ENCODE peak calls at places on chromosomes 12 and 14, in five cellular contexts. E, Q, K, V and F are unnamed samples.

GRCh38 chr14:33530358-33530757 is 420.5 kb downstream of the EGLN3 start:
- DNase-seq in E (no peak), K (no peak), V (no peak), Q (no peak), F (no peak)

GRCh38 chr12:101459642-101460346 is 15.3 kb upstream of the SPIC start:
- DNase-seq in V (no peak), E (no peak), K (peak; percentile 13), Q (peak; percentile 94), F (peak; percentile 46)

GRCh38 chr12:14845350-14845750 is 2.0 kb upstream of the ART4 start:
- DNase-seq in V (no peak), E (no peak), K (peak; percentile 81), Q (peak; percentile 58), F (peak; percentile 50)

GRCh38 chr12:54521291-54522062 is 23.9 kb downstream of the NCKAP1L start:
- DNase-seq in E (no peak), K (no peak), V (no peak), Q (no peak), F (no peak)

GRCh38 chr12:22626429-22626828 is 1.5 kb downstream of the ETNK1 start:
- DNase-seq in V (no peak), K (no peak), E (no peak), Q (no peak), F (no peak)

GRCh38 chr14:94612174-94612573 is at the start of gene SERPINA3:
- DNase-seq in E (no peak), V (peak; percentile 67), Q (no peak), K (peak; percentile 59), F (no peak)

GRCh38 chr12:49121047-49121696 is 10.0 kb downstream of the TUBA1B start:
- DNase-seq in K (peak; percentile 56), V (peak; percentile 67), E (peak; percentile 56), Q (peak; percentile 86), F (peak; percentile 45)

GRCh38 chr14:103232831-103233319 is 101.2 kb upstream of the EIF5 start:
- DNase-seq in K (no peak), Q (no peak), E (no peak), V (no peak), F (no peak)

GRCh38 chr12:14635776-14636175 is 60.6 kb downstream of the GUCY2C start:
- DNase-seq in K (no peak), Q (no peak), E (no peak), V (no peak), F (no peak)

GRCh38 chr14:103563089-103563620 is 395 bp downstream of the COA8 start:
- DNase-seq in K (no peak), E (no peak), Q (peak; percentile 83), V (peak; percentile 82), F (peak; percentile 69)

GRCh38 chr12:15644700-15645099 is 144.5 kb downstream of the EPS8 start:
- DNase-seq in Q (no peak), K (no peak), V (no peak), E (no peak), F (no peak)

GRCh38 chr12:9367201-9367600 is 159.0 kb upstream of the PZP start:
- DNase-seq in E (no peak), Q (no peak), V (no peak), K (no peak), F (no peak)

GRCh38 chr14:99779751-99780150 is 13.5 kb upstream of the EML1 start:
- DNase-seq in V (no peak), K (no peak), E (no peak), Q (no peak), F (no peak)

GRCh38 chr12:88503344-88503743 is 76.9 kb downstream of the KITLG start:
- DNase-seq in E (no peak), Q (no peak), V (no peak), K (no peak), F (no peak)

GRCh38 chr12:67193705-67194104 is 75.5 kb upstream of the CAND1 start:
- DNase-seq in Q (no peak), E (peak; percentile 57), V (no peak), K (no peak), F (no peak)

GRCh38 chr12:31117203-31118011 is 43.7 kb downstream of the DDX11 start:
- DNase-seq in V (no peak), Q (peak; percentile 76), E (peak; percentile 85), K (peak; percentile 25), F (peak; percentile 41)

GRCh38 chr12:104939089-104939488 is 19.0 kb downstream of the SLC41A2 start:
- DNase-seq in Q (no peak), V (no peak), E (no peak), K (no peak), F (no peak)

GRCh38 chr12:109098142-109098652 is 800 bp downstream of the UNG start:
- DNase-seq in K (peak; percentile 56), Q (peak; percentile 22), V (peak; percentile 87), E (no peak), F (peak; percentile 65)

GRCh38 chr12:116210131-116210530 is 67.4 kb downstream of the MED13L start:
- DNase-seq in Q (no peak), V (no peak), E (no peak), K (no peak), F (no peak)

GRCh38 chr12:124531281-124531745 is 36.1 kb downstream of the NCOR2 start:
- DNase-seq in V (no peak), K (no peak), Q (no peak), E (no peak), F (no peak)
- TF ChIP-seq EP300 in V (no peak), K (no peak), Q (no peak), E (no peak), F (no peak)

GRCh38 chr14:75030147-75030546 is 21.1 kb downstream of the MLH3 start:
- DNase-seq in K (no peak), V (no peak), Q (no peak), E (no peak), F (no peak)

GRCh38 chr14:75023108-75023507 is 20.4 kb downstream of the EIF2B2 start:
- DNase-seq in E (no peak), V (no peak), Q (no peak), K (no peak), F (no peak)

GRCh38 chr14:75025876-75026275 is 23.2 kb downstream of the EIF2B2 start:
- DNase-seq in V (no peak), Q (no peak), K (no peak), E (no peak), F (no peak)

GRCh38 chr14:75022655-75023054 is 19.9 kb downstream of the EIF2B2 start:
- DNase-seq in V (no peak), E (no peak), Q (peak; percentile 53), K (no peak), F (no peak)

DNA sequence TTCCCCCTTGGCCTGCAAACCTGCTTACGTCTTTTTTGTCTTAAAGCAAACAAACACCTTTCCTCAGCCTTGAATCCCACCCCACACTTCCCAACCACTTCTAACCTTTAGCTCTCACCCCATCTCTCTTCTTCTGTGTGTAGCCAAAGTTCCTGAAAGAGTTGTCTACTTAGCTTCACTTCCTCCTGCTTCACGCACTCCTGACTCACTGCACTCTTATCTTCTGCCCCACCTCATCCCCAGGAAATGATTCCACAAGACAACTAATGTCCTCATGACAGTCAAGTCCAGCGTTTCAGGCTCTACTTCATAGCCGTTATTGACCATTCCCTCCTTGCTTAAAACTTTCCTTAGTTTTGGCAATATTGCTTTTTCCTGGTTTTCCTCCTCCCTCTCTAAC is 22.4 kb downstream of the EIF2B2 start:
- DNase-seq in E (no peak), V (no peak), K (no peak), Q (no peak), F (no peak)
- TF ChIP-seq POLR2A in E (no peak), V (no peak), K (no peak), Q (no peak), F (no peak)

GRCh38 chr12:122126342-122126635 is 47.7 kb downstream of the IL31 start:
- DNase-seq in K (no peak), Q (no peak), E (no peak), V (no peak), F (no peak)

GRCh38 chr12:122127839-122128238 is 46.2 kb downstream of the IL31 start:
- DNase-seq in K (no peak), E (no peak), V (no peak), Q (no peak), F (no peak)

GRCh38 chr12:122128481-122128880 is 45.5 kb downstream of the IL31 start:
- DNase-seq in Q (no peak), K (no peak), E (no peak), V (no peak), F (no peak)

GRCh38 chr12:122125452-122126341 is 47.1 kb downstream of the MLXIP start:
- DNase-seq in E (no peak), Q (no peak), V (peak; percentile 68), K (no peak), F (no peak)

DNA sequence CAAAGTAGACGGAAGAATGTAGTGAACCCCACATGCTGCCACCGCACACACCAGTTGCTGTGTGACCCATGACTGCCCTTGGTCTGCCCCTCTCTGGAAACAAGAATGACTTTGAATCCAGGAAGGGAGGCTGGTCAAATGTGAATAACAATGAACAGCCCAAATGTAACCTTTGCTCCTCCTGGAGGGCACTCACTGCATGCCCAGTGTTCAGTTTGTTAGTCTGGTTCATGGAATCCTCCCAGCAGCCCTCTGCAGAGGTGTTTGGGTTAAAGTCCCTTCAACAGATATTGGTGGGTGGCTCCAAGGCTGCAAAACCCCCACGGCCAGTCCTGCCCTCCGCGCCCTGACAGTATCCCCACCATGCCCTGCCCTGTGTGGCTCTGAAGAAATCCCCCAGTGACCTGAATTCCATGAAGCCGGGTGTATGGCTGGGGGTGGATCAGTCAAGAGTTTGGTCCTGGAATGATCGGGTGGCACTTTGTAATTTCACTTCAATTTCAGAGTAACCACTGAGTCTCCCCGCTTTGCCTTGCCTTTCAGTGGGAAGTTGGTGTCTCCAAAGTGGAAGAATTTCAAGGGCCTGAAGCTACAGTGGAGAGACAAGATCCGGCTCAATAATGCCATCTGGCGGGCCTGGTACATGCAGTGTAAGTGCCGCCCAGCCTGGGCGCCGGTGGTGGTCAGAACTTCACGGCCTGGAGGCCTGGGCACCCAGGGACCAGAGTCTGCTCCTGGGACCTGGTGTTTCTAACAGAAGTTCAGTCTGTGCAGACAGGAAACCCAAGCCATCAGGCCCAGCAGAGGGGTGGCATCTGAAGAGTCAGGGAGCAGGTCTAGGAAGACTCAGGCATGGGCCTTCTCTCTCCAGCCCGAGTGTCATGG is 47.1 kb downstream of the IL31 start:
- DNase-seq in K (no peak), V (no peak), Q (peak; percentile 58), E (no peak), F (peak; percentile 40)
- TF ChIP-seq CTCF in K (peak; percentile 30), V (peak; percentile 20), Q (peak; percentile 67), E (peak; percentile 15), F (no peak)

GRCh38 chr14:77043984-77044485 is 15.5 kb upstream of the IRF2BPL start:
- DNase-seq in Q (no peak), E (no peak), K (no peak), V (peak; percentile 79), F (no peak)

GRCh38 chr14:77045570-77045890 is 17.0 kb upstream of the IRF2BPL start:
- DNase-seq in Q (no peak), E (no peak), K (no peak), V (no peak), F (peak; percentile 81)

GRCh38 chr14:77046706-77047105 is 18.2 kb upstream of the IRF2BPL start:
- DNase-seq in K (no peak), E (no peak), V (no peak), Q (no peak), F (no peak)

GRCh38 chr14:77043177-77043983 is 14.9 kb upstream of the IRF2BPL start:
- DNase-seq in V (peak; percentile 89), K (peak; percentile 71), Q (no peak), E (no peak), F (no peak)

GRCh38 chr14:77044776-77045569 is 16.5 kb upstream of the IRF2BPL start:
- DNase-seq in V (peak; percentile 93), K (peak; percentile 82), Q (no peak), E (no peak), F (no peak)
- TF ChIP-seq EP300 in V (no peak), K (no peak), Q (peak; percentile 20), E (no peak), F (no peak)